ENCODE peak calls at places on chromosomes 16 and 17, in seven cellular contexts. Z is fibroblast of pulmonary artery; Q is CD4-positive, CD25-positive, alpha-beta regulatory T cell; Y is D341Med; D is upper lobe of right lung; R is midbrain; L is AG20443. H is an unnamed sample.
A peak's percentile ranks its signal among the peaks of the same experiment; 100 is the strongest.

GRCh38 chr17:72193395-72194106 is 72.7 kb downstream of the SOX9 start:
- DNase-seq in Z (peak; percentile 73), Q (no peak), Y (no peak), L (peak; percentile 60), R (no peak), D (no peak), H (peak; percentile 60)

GRCh38 chr16:8714143-8714542 is 39.7 kb downstream of the ABAT start:
- DNase-seq in Y (no peak), D (no peak), Q (no peak), R (no peak), L (no peak), Z (no peak), H (no peak)

GRCh38 chr17:76866774-76867577 is 1.2 kb upstream of the MGAT5B start:
- DNase-seq in Y (no peak), Q (no peak), R (no peak), Z (peak; percentile 37), L (peak; percentile 62), D (no peak), H (peak; percentile 80)

GRCh38 chr16:55728797-55729196 is 73.0 kb downstream of the SLC6A2 start:
- DNase-seq in L (no peak), Z (no peak), Y (no peak), R (no peak), D (no peak), Q (no peak), H (peak; percentile 21)

GRCh38 chr17:82577300-82577699 is 57.8 kb downstream of the FOXK2 start:
- DNase-seq in D (no peak), L (no peak), Z (no peak), Q (no peak), Y (peak; percentile 39), R (no peak), H (no peak)

GRCh38 chr17:80182845-80183223 is 13.0 kb downstream of the CARD14 start:
- DNase-seq in Z (no peak), D (no peak), Q (no peak), R (no peak), Y (no peak), L (no peak), H (no peak)

GRCh38 chr17:3683054-3683511 is 12.9 kb downstream of the P2RX5 start:
- DNase-seq in Y (peak; percentile 75), Q (peak; percentile 37), L (peak; percentile 86), D (no peak), R (no peak), Z (peak; percentile 34), H (peak; percentile 50)

GRCh38 chr16:877242-878065 is 76.9 kb upstream of the GNG13 start:
- DNase-seq in Y (no peak), L (no peak), Q (no peak), Z (no peak), D (no peak), R (no peak), H (no peak)

GRCh38 chr16:11784048-11784780 is 12.8 kb downstream of the ZC3H7A start:
- DNase-seq in R (no peak), L (peak; percentile 36), Z (no peak), Y (no peak), D (peak; percentile 32), Q (no peak), H (no peak)

GRCh38 chr17:55632236-55632635 is 90.4 kb downstream of the TMEM100 start:
- DNase-seq in Q (no peak), L (no peak), Z (no peak), Y (no peak), R (no peak), D (no peak), H (no peak)